ENCODE peak calls at places on chromosomes 13 and 19, in seven cellular contexts. A is PC-3, S is lower leg skin, R is OCI-LY7, G is fibroblast of lung, V is foreskin fibroblast, I is brain microvascular endothelial cell. B is an unnamed sample.

GRCh38 chr13:99311137-99311536 is 3.9 kb upstream of the GPR183 start:
- DNase-seq in A (no peak), S (no peak), R (no peak), G (peak), V (no peak), I (no peak), B (no peak)

GRCh38 chr13:40798380-40798779 is 9.0 kb downstream of the SLC25A15 start:
- DNase-seq in A (peak), S (no peak), R (no peak), G (no peak), V (no peak), I (no peak), B (no peak)

GRCh38 chr13:24341439-24341838 is 32.1 kb downstream of the C1QTNF9 start:
- DNase-seq in A (peak), S (no peak), R (no peak), G (no peak), V (peak), I (no peak), B (no peak)

GRCh38 chr13:78913656-78914055 is 254.7 kb upstream of the OBI1 start:
- DNase-seq in A (no peak), S (no peak), R (no peak), G (no peak), V (no peak), I (no peak), B (no peak)

GRCh38 chr13:79749985-79750551 is 269.1 kb downstream of the NDFIP2 start:
- DNase-seq in A (peak), S (peak), R (no peak), G (peak), V (peak), I (peak), B (peak)

GRCh38 chr19:35552534-35553384 is 7.3 kb downstream of the TMEM147 start:
- DNase-seq in A (no peak), S (no peak), R (no peak), G (no peak), V (no peak), I (no peak), B (no peak)

GRCh38 chr13:93714171-93714570 is 487.6 kb downstream of the GPC6 start:
- DNase-seq in A (peak), S (no peak), R (no peak), G (peak), V (no peak), I (no peak), B (no peak)

GRCh38 chr13:25286308-25286968 is 850 bp downstream of the MTMR6 start:
- DNase-seq in A (peak), S (no peak), R (peak), G (peak), V (peak), I (peak), B (no peak)

GRCh38 chr19:29285878-29286277 is 72.9 kb upstream of the UQCRFS1 start:
- DNase-seq in A (no peak), S (no peak), R (no peak), G (no peak), V (no peak), I (no peak), B (no peak)

GRCh38 chr13:23828866-23829265 is 60.3 kb downstream of the MIPEP start:
- DNase-seq in A (no peak), S (no peak), R (no peak), G (peak), V (peak), I (no peak), B (no peak)

GRCh38 chr13:37014609-37015008 is 14.0 kb downstream of the EXOSC8 start:
- DNase-seq in A (no peak), S (no peak), R (no peak), G (peak), V (no peak), I (no peak), B (peak)

GRCh38 chr19:34337747-34338146 is 27.2 kb upstream of the GPI start:
- DNase-seq in A (no peak), S (no peak), R (no peak), G (no peak), V (no peak), I (no peak), B (no peak)

GRCh38 chr19:1538978-1539377 is 15.1 kb downstream of the PLK5 start:
- DNase-seq in A (no peak), S (no peak), R (no peak), G (no peak), V (no peak), I (no peak), B (no peak)

GRCh38 chr19:50772408-50773311 is 2.4 kb downstream of the GPR32 start:
- DNase-seq in A (peak), S (no peak), R (peak), G (no peak), V (no peak), I (no peak), B (no peak)

GRCh38 chr13:97780486-97780885 is 173.0 kb upstream of the IPO5 start:
- DNase-seq in A (no peak), S (no peak), R (no peak), G (no peak), V (no peak), I (no peak), B (no peak)

GRCh38 chr19:4052114-4052992 is 14.3 kb downstream of the ZBTB7A start:
- DNase-seq in A (peak), S (peak), R (no peak), G (peak), V (no peak), I (no peak), B (no peak)

GRCh38 chr13:100409132-100409531 is 179.5 kb downstream of the GGACT start:
- DNase-seq in A (no peak), S (no peak), R (no peak), G (no peak), V (no peak), I (no peak), B (no peak)

GRCh38 chr13:111031531-111031961 is 83.6 kb upstream of the ARHGEF7 start:
- DNase-seq in A (peak), S (no peak), R (no peak), G (peak), V (peak), I (peak), B (peak)

GRCh38 chr19:1042689-1043511 is 3.0 kb downstream of the ABCA7 start:
- DNase-seq in A (no peak), S (no peak), R (no peak), G (no peak), V (no peak), I (no peak), B (no peak)

GRCh38 chr19:22735911-22736645 is 47.9 kb downstream of the ZNF99 start:
- DNase-seq in A (no peak), S (no peak), R (no peak), G (no peak), V (no peak), I (no peak), B (no peak)

GRCh38 chr19:2762783-2763496 is 20.1 kb downstream of the SGTA start:
- DNase-seq in A (no peak), S (no peak), R (no peak), G (no peak), V (no peak), I (no peak), B (no peak)

GRCh38 chr13:31920301-31920818 is 111.2 kb upstream of the FRY start:
- DNase-seq in A (no peak), S (no peak), R (no peak), G (no peak), V (no peak), I (no peak), B (no peak)

GRCh38 chr19:35248310-35249145 is at the start of gene LSR:
- DNase-seq in A (peak), S (peak), R (peak), G (no peak), V (no peak), I (no peak), B (no peak)

GRCh38 chr19:2840794-2841790 is at the start of gene ZNF555:
- DNase-seq in A (peak), S (peak), R (peak), G (peak), V (peak), I (peak), B (peak)

GRCh38 chr19:32817252-32817912 is 52.2 kb downstream of the SLC7A9 start:
- DNase-seq in A (no peak), S (no peak), R (no peak), G (no peak), V (no peak), I (no peak), B (no peak)

GRCh38 chr19:43763473-43763939 is 8.7 kb upstream of the SMG9 start:
- DNase-seq in A (no peak), S (no peak), R (no peak), G (peak), V (no peak), I (no peak), B (no peak)

GRCh38 chr19:46195104-46195503 is 34.4 kb upstream of the IGFL1 start:
- DNase-seq in A (no peak), S (no peak), R (no peak), G (no peak), V (no peak), I (no peak), B (no peak)

GRCh38 chr13:109706015-109706715 is 80.2 kb downstream of the IRS2 start:
- DNase-seq in A (no peak), S (no peak), R (no peak), G (no peak), V (no peak), I (no peak), B (no peak)

GRCh38 chr19:2561895-2562294 is 86.0 kb downstream of the GADD45B start:
- DNase-seq in A (no peak), S (no peak), R (peak), G (no peak), V (no peak), I (no peak), B (no peak)

GRCh38 chr19:48110350-48110966 is at the start of gene PLA2G4C:
- DNase-seq in A (peak), S (peak), R (peak), G (peak), V (peak), I (peak), B (peak)

GRCh38 chr19:403221-404036 is 5.5 kb downstream of the C2CD4C start:
- DNase-seq in A (no peak), S (no peak), R (no peak), G (no peak), V (no peak), I (no peak), B (no peak)

GRCh38 chr19:33194527-33194883 is 375 bp downstream of the LRP3 start:
- DNase-seq in A (no peak), S (no peak), R (no peak), G (peak), V (no peak), I (no peak), B (no peak)

GRCh38 chr19:40381321-40381720 is 8.7 kb downstream of the HIPK4 start:
- DNase-seq in A (no peak), S (no peak), R (no peak), G (no peak), V (no peak), I (no peak), B (no peak)

DNA sequence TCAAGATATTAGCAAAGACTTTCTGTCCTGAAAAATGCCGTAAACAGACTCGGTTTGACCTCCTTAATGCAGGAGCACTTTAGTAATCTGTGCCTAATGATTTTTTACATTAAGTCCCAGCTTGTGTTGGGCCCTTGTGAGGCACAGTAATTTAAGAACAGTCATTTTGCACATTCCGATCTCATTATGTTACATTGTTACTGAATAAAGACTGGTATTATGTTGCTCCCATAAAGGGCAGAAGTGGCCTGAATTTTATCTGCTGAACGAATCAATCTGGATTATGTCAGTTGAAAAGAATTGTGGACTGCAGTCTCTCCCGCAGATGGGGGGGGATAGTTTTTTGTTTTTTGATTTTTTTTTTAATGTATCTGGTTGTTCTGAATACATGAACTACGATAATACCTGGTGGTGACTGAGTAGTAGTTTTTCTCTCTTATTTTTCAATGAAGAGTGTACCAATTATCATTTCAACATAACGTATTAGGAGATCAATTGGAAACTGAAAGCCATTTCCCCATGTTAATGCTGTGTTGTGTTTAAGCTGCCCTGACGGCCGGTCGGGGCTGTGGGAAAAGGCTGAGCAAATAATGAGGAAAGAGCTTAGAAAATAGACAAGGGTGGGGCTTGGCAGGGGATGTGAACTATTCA is 290.2 kb downstream of the ZNF536 start:
- DNase-seq in A (no peak), S (peak), R (no peak), G (peak), V (peak), I (no peak), B (no peak)
- H3K4me3 ChIP-seq in A (no peak), S (no peak), R (no peak), G (no peak), V (peak), I (no peak), B (no peak)

GRCh38 chr13:38226496-38226895 is 123.2 kb upstream of the UFM1 start:
- DNase-seq in A (no peak), S (no peak), R (no peak), G (no peak), V (no peak), I (no peak), B (no peak)

GRCh38 chr13:38228322-38228721 is 121.3 kb upstream of the UFM1 start:
- DNase-seq in A (no peak), S (no peak), R (no peak), G (no peak), V (no peak), I (no peak), B (no peak)

GRCh38 chr13:38223093-38223492 is 126.6 kb upstream of the UFM1 start:
- DNase-seq in A (peak), S (no peak), R (no peak), G (peak), V (no peak), I (peak), B (no peak)
- TF ChIP-seq CTCF in A (peak), S (no peak), R (peak), G (peak), V (peak), I (peak), B (peak)

DNA sequence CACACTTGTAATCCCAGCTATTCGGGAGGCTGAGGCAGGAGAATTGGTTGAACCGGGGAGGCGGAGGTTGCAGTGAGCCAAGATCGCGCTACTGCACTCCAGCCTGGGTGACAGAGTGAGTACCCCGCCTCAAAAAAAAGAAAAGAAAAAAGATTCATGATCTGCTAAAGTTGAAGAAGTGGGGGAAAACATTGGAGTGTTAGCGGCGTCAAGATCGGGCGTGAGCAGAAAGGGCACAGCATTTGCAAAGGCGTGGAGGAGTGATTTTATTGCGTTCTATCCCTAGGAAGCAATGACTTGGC is 874 bp upstream of the DNM2 start:
- DNase-seq in A (no peak), S (no peak), R (no peak), G (no peak), V (no peak), I (no peak), B (no peak)
- H3K4me3 ChIP-seq in A (peak), S (no peak), R (no peak), G (no peak), V (peak), I (peak), B (no peak)

GRCh38 chr19:5564930-5565329 is 2.8 kb downstream of the TINCR start:
- DNase-seq in A (no peak), S (no peak), R (no peak), G (no peak), V (no peak), I (no peak), B (no peak)

GRCh38 chr19:5561559-5561958 is 6.2 kb downstream of the TINCR start:
- DNase-seq in A (peak), S (no peak), R (no peak), G (no peak), V (no peak), I (no peak), B (no peak)

GRCh38 chr19:5562280-5562679 is 5.5 kb downstream of the TINCR start:
- DNase-seq in A (no peak), S (no peak), R (no peak), G (no peak), V (no peak), I (no peak), B (no peak)

GRCh38 chr19:5563941-5564612 is 3.7 kb downstream of the TINCR start:
- DNase-seq in A (peak), S (peak), R (no peak), G (no peak), V (peak), I (peak), B (peak)

GRCh38 chr19:5563008-5563431 is 4.7 kb downstream of the TINCR start:
- DNase-seq in A (no peak), S (no peak), R (no peak), G (no peak), V (no peak), I (no peak), B (no peak)
- TF ChIP-seq CTCF in A (peak), S (no peak), R (peak), G (peak), V (no peak), I (peak), B (no peak)